ENCODE peak calls at places on chromosomes 16 and 17, in eight cellular contexts. One of them, this sample, is unnamed.

GRCh38 chr17:8060274-8060673 is 21.4 kb downstream of the ALOX15B start:
- DNase-seq in activated naive CD4-positive, alpha-beta T cell treated with anti-CD3 and anti-CD28 coated beads for 36 hours: peak
- DNase-seq in kidney tubule cell: peak
- DNase-seq in left ventricle myocardium inferior: no peak
- DNase-seq in effector memory CD8-positive, alpha-beta T cell: peak
- DNase-seq in pons: peak
- DNase-seq in KG1: peak
- DNase-seq in GM10248: peak
- DNase-seq in this sample: peak

GRCh38 chr17:9833922-9834321 is 8.2 kb downstream of the GLP2R start:
- DNase-seq in activated naive CD4-positive, alpha-beta T cell treated with anti-CD3 and anti-CD28 coated beads for 36 hours: no peak
- DNase-seq in kidney tubule cell: no peak
- DNase-seq in left ventricle myocardium inferior: no peak
- DNase-seq in effector memory CD8-positive, alpha-beta T cell: no peak
- DNase-seq in pons: no peak
- DNase-seq in KG1: no peak
- DNase-seq in GM10248: no peak
- DNase-seq in this sample: no peak

GRCh38 chr16:4404247-4404966 is 12.0 kb downstream of the CORO7 start:
- DNase-seq in activated naive CD4-positive, alpha-beta T cell treated with anti-CD3 and anti-CD28 coated beads for 36 hours: peak
- DNase-seq in kidney tubule cell: peak
- DNase-seq in left ventricle myocardium inferior: peak
- DNase-seq in effector memory CD8-positive, alpha-beta T cell: no peak
- DNase-seq in pons: no peak
- DNase-seq in KG1: no peak
- DNase-seq in GM10248: no peak
- DNase-seq in this sample: peak

GRCh38 chr17:79938696-79939435 is 96.8 kb downstream of the TBC1D16 start:
- DNase-seq in activated naive CD4-positive, alpha-beta T cell treated with anti-CD3 and anti-CD28 coated beads for 36 hours: no peak
- DNase-seq in kidney tubule cell: no peak
- DNase-seq in left ventricle myocardium inferior: no peak
- DNase-seq in effector memory CD8-positive, alpha-beta T cell: no peak
- DNase-seq in pons: no peak
- DNase-seq in KG1: no peak
- DNase-seq in GM10248: no peak
- DNase-seq in this sample: no peak

GRCh38 chr17:38658741-38659345 is 15.9 kb downstream of the EPOP start:
- DNase-seq in activated naive CD4-positive, alpha-beta T cell treated with anti-CD3 and anti-CD28 coated beads for 36 hours: no peak
- DNase-seq in kidney tubule cell: no peak
- DNase-seq in left ventricle myocardium inferior: peak
- DNase-seq in effector memory CD8-positive, alpha-beta T cell: no peak
- DNase-seq in pons: peak
- DNase-seq in KG1: no peak
- DNase-seq in GM10248: no peak
- DNase-seq in this sample: peak

GRCh38 chr17:1109606-1110523 is 69.9 kb downstream of the ABR start:
- DNase-seq in activated naive CD4-positive, alpha-beta T cell treated with anti-CD3 and anti-CD28 coated beads for 36 hours: peak
- DNase-seq in kidney tubule cell: peak
- DNase-seq in left ventricle myocardium inferior: no peak
- DNase-seq in effector memory CD8-positive, alpha-beta T cell: peak
- DNase-seq in pons: no peak
- DNase-seq in KG1: no peak
- DNase-seq in GM10248: peak
- DNase-seq in this sample: peak

GRCh38 chr16:53960050-53960812 is 256.3 kb downstream of the FTO start:
- DNase-seq in activated naive CD4-positive, alpha-beta T cell treated with anti-CD3 and anti-CD28 coated beads for 36 hours: no peak
- DNase-seq in kidney tubule cell: no peak
- DNase-seq in left ventricle myocardium inferior: no peak
- DNase-seq in effector memory CD8-positive, alpha-beta T cell: no peak
- DNase-seq in pons: no peak
- DNase-seq in KG1: no peak
- DNase-seq in GM10248: no peak
- DNase-seq in this sample: no peak

GRCh38 chr17:28230011-28230410 is 89.0 kb upstream of the TMEM97 start:
- DNase-seq in activated naive CD4-positive, alpha-beta T cell treated with anti-CD3 and anti-CD28 coated beads for 36 hours: peak
- DNase-seq in kidney tubule cell: peak
- DNase-seq in left ventricle myocardium inferior: no peak
- DNase-seq in effector memory CD8-positive, alpha-beta T cell: no peak
- DNase-seq in pons: no peak
- DNase-seq in KG1: no peak
- DNase-seq in GM10248: no peak
- DNase-seq in this sample: no peak

GRCh38 chr17:6572997-6573396 is 16.6 kb upstream of the PITPNM3 start:
- DNase-seq in activated naive CD4-positive, alpha-beta T cell treated with anti-CD3 and anti-CD28 coated beads for 36 hours: no peak
- DNase-seq in kidney tubule cell: no peak
- DNase-seq in left ventricle myocardium inferior: no peak
- DNase-seq in effector memory CD8-positive, alpha-beta T cell: no peak
- DNase-seq in pons: no peak
- DNase-seq in KG1: no peak
- DNase-seq in GM10248: no peak
- DNase-seq in this sample: no peak

GRCh38 chr17:42975265-42975664 is 4.6 kb downstream of the PTGES3L start:
- DNase-seq in activated naive CD4-positive, alpha-beta T cell treated with anti-CD3 and anti-CD28 coated beads for 36 hours: no peak
- DNase-seq in kidney tubule cell: no peak
- DNase-seq in left ventricle myocardium inferior: no peak
- DNase-seq in effector memory CD8-positive, alpha-beta T cell: no peak
- DNase-seq in pons: no peak
- DNase-seq in KG1: no peak
- DNase-seq in GM10248: no peak
- DNase-seq in this sample: no peak

GRCh38 chr17:6639651-6640535 is 618 bp downstream of the KIAA0753 start:
- DNase-seq in activated naive CD4-positive, alpha-beta T cell treated with anti-CD3 and anti-CD28 coated beads for 36 hours: peak
- DNase-seq in kidney tubule cell: peak
- DNase-seq in left ventricle myocardium inferior: no peak
- DNase-seq in effector memory CD8-positive, alpha-beta T cell: no peak
- DNase-seq in pons: no peak
- DNase-seq in KG1: no peak
- DNase-seq in GM10248: peak
- DNase-seq in this sample: peak

GRCh38 chr17:44376124-44376523 is 12.5 kb upstream of the FAM171A2 start:
- DNase-seq in activated naive CD4-positive, alpha-beta T cell treated with anti-CD3 and anti-CD28 coated beads for 36 hours: peak
- DNase-seq in kidney tubule cell: no peak
- DNase-seq in left ventricle myocardium inferior: peak
- DNase-seq in effector memory CD8-positive, alpha-beta T cell: no peak
- DNase-seq in pons: peak
- DNase-seq in KG1: no peak
- DNase-seq in GM10248: peak
- DNase-seq in this sample: no peak

GRCh38 chr17:73827627-73828241 is 183.5 kb upstream of the SDK2 start:
- DNase-seq in activated naive CD4-positive, alpha-beta T cell treated with anti-CD3 and anti-CD28 coated beads for 36 hours: peak
- DNase-seq in kidney tubule cell: no peak
- DNase-seq in left ventricle myocardium inferior: no peak
- DNase-seq in effector memory CD8-positive, alpha-beta T cell: no peak
- DNase-seq in pons: no peak
- DNase-seq in KG1: no peak
- DNase-seq in GM10248: no peak
- DNase-seq in this sample: no peak

GRCh38 chr17:49549691-49550678 is 25.7 kb upstream of the NXPH3 start:
- DNase-seq in activated naive CD4-positive, alpha-beta T cell treated with anti-CD3 and anti-CD28 coated beads for 36 hours: no peak
- DNase-seq in kidney tubule cell: no peak
- DNase-seq in left ventricle myocardium inferior: no peak
- DNase-seq in effector memory CD8-positive, alpha-beta T cell: no peak
- DNase-seq in pons: no peak
- DNase-seq in KG1: no peak
- DNase-seq in GM10248: peak
- DNase-seq in this sample: no peak

GRCh38 chr17:47801176-47801765 is 20.3 kb downstream of the OSBPL7 start:
- DNase-seq in activated naive CD4-positive, alpha-beta T cell treated with anti-CD3 and anti-CD28 coated beads for 36 hours: peak
- DNase-seq in kidney tubule cell: no peak
- DNase-seq in left ventricle myocardium inferior: no peak
- DNase-seq in effector memory CD8-positive, alpha-beta T cell: no peak
- DNase-seq in pons: no peak
- DNase-seq in KG1: no peak
- DNase-seq in GM10248: no peak
- DNase-seq in this sample: no peak

GRCh38 chr17:57803026-57803425 is 46.8 kb downstream of the MRPS23 start:
- DNase-seq in activated naive CD4-positive, alpha-beta T cell treated with anti-CD3 and anti-CD28 coated beads for 36 hours: no peak
- DNase-seq in kidney tubule cell: no peak
- DNase-seq in left ventricle myocardium inferior: no peak
- DNase-seq in effector memory CD8-positive, alpha-beta T cell: no peak
- DNase-seq in pons: no peak
- DNase-seq in KG1: no peak
- DNase-seq in GM10248: no peak
- DNase-seq in this sample: no peak